ENCODE peak calls at places on chromosome 21, in eight cellular contexts. One of them, this sample, is unnamed.

GRCh38 chr21:32929633-32930038 is 96.1 kb upstream of the OLIG2 start:
- DNase-seq in ACHN: no peak
- DNase-seq in posterior vena cava: no peak
- DNase-seq in nephron progenitor cell: no peak
- DNase-seq in stimulated activated naive CD4-positive, alpha-beta T cell treated with Interleukin-2 at 50 U/mL for 16 hours: peak; percentile 14
- DNase-seq in midbrain: no peak
- DNase-seq in lung microvascular endothelial cell: no peak
- DNase-seq in astrocyte of the spinal cord: no peak
- DNase-seq in this sample: peak; percentile 19

GRCh38 chr21:39353295-39353694 is 4.4 kb upstream of the HMGN1 start:
- DNase-seq in ACHN: no peak
- DNase-seq in posterior vena cava: no peak
- DNase-seq in nephron progenitor cell: no peak
- DNase-seq in stimulated activated naive CD4-positive, alpha-beta T cell treated with Interleukin-2 at 50 U/mL for 16 hours: no peak
- DNase-seq in midbrain: no peak
- DNase-seq in lung microvascular endothelial cell: no peak
- DNase-seq in astrocyte of the spinal cord: no peak
- DNase-seq in this sample: no peak

GRCh38 chr21:44985441-44986401 is 45.9 kb downstream of the SLX9 start:
- DNase-seq in ACHN: no peak
- DNase-seq in posterior vena cava: peak; percentile 78
- DNase-seq in nephron progenitor cell: no peak
- DNase-seq in stimulated activated naive CD4-positive, alpha-beta T cell treated with Interleukin-2 at 50 U/mL for 16 hours: no peak
- DNase-seq in midbrain: no peak
- DNase-seq in lung microvascular endothelial cell: no peak
- DNase-seq in astrocyte of the spinal cord: no peak
- DNase-seq in this sample: no peak

GRCh38 chr21:27196651-27197050 is 229.8 kb upstream of the ADAMTS5 start:
- DNase-seq in ACHN: no peak
- DNase-seq in posterior vena cava: no peak
- DNase-seq in nephron progenitor cell: no peak
- DNase-seq in stimulated activated naive CD4-positive, alpha-beta T cell treated with Interleukin-2 at 50 U/mL for 16 hours: no peak
- DNase-seq in midbrain: no peak
- DNase-seq in lung microvascular endothelial cell: no peak
- DNase-seq in astrocyte of the spinal cord: no peak
- DNase-seq in this sample: no peak

GRCh38 chr21:46179708-46180078 is 4.6 kb downstream of the SPATC1L start:
- DNase-seq in ACHN: no peak
- DNase-seq in posterior vena cava: peak; percentile 79
- DNase-seq in nephron progenitor cell: no peak
- DNase-seq in stimulated activated naive CD4-positive, alpha-beta T cell treated with Interleukin-2 at 50 U/mL for 16 hours: no peak
- DNase-seq in midbrain: no peak
- DNase-seq in lung microvascular endothelial cell: no peak
- DNase-seq in astrocyte of the spinal cord: no peak
- DNase-seq in this sample: no peak

GRCh38 chr21:44658913-44659595 is 1.3 kb downstream of the KRTAP12-3 start:
- DNase-seq in ACHN: no peak
- DNase-seq in posterior vena cava: no peak
- DNase-seq in nephron progenitor cell: no peak
- DNase-seq in stimulated activated naive CD4-positive, alpha-beta T cell treated with Interleukin-2 at 50 U/mL for 16 hours: no peak
- DNase-seq in midbrain: no peak
- DNase-seq in lung microvascular endothelial cell: no peak
- DNase-seq in astrocyte of the spinal cord: no peak
- DNase-seq in this sample: no peak

GRCh38 chr21:45513741-45514310 is 28.4 kb downstream of the SLC19A1 start:
- DNase-seq in ACHN: no peak
- DNase-seq in posterior vena cava: peak; percentile 75
- DNase-seq in nephron progenitor cell: no peak
- DNase-seq in stimulated activated naive CD4-positive, alpha-beta T cell treated with Interleukin-2 at 50 U/mL for 16 hours: no peak
- DNase-seq in midbrain: no peak
- DNase-seq in lung microvascular endothelial cell: no peak
- DNase-seq in astrocyte of the spinal cord: no peak
- DNase-seq in this sample: no peak

GRCh38 chr21:46646541-46647154 is 11.2 kb downstream of the PRMT2 start:
- DNase-seq in ACHN: no peak
- DNase-seq in posterior vena cava: no peak
- DNase-seq in nephron progenitor cell: no peak
- DNase-seq in stimulated activated naive CD4-positive, alpha-beta T cell treated with Interleukin-2 at 50 U/mL for 16 hours: no peak
- DNase-seq in midbrain: no peak
- DNase-seq in lung microvascular endothelial cell: no peak
- DNase-seq in astrocyte of the spinal cord: no peak
- DNase-seq in this sample: no peak

GRCh38 chr21:37974081-37974480 is 57.8 kb upstream of the KCNJ6 start:
- DNase-seq in ACHN: peak; percentile 7
- DNase-seq in posterior vena cava: no peak
- DNase-seq in nephron progenitor cell: no peak
- DNase-seq in stimulated activated naive CD4-positive, alpha-beta T cell treated with Interleukin-2 at 50 U/mL for 16 hours: no peak
- DNase-seq in midbrain: no peak
- DNase-seq in lung microvascular endothelial cell: no peak
- DNase-seq in astrocyte of the spinal cord: peak; percentile 32
- DNase-seq in this sample: no peak

GRCh38 chr21:15255359-15256157 is 190.8 kb upstream of the NRIP1 start:
- DNase-seq in ACHN: no peak
- DNase-seq in posterior vena cava: no peak
- DNase-seq in nephron progenitor cell: no peak
- DNase-seq in stimulated activated naive CD4-positive, alpha-beta T cell treated with Interleukin-2 at 50 U/mL for 16 hours: no peak
- DNase-seq in midbrain: no peak
- DNase-seq in lung microvascular endothelial cell: no peak
- DNase-seq in astrocyte of the spinal cord: no peak
- DNase-seq in this sample: no peak

GRCh38 chr21:37106998-37107397 is 33.9 kb downstream of the TTC3 start:
- DNase-seq in ACHN: no peak
- DNase-seq in posterior vena cava: no peak
- DNase-seq in nephron progenitor cell: no peak
- DNase-seq in stimulated activated naive CD4-positive, alpha-beta T cell treated with Interleukin-2 at 50 U/mL for 16 hours: no peak
- DNase-seq in midbrain: no peak
- DNase-seq in lung microvascular endothelial cell: no peak
- DNase-seq in astrocyte of the spinal cord: no peak
- DNase-seq in this sample: no peak

GRCh38 chr21:40487406-40487805 is 359.6 kb downstream of the DSCAM start:
- DNase-seq in ACHN: no peak
- DNase-seq in posterior vena cava: no peak
- DNase-seq in nephron progenitor cell: no peak
- DNase-seq in stimulated activated naive CD4-positive, alpha-beta T cell treated with Interleukin-2 at 50 U/mL for 16 hours: no peak
- DNase-seq in midbrain: no peak
- DNase-seq in lung microvascular endothelial cell: no peak
- DNase-seq in astrocyte of the spinal cord: no peak
- DNase-seq in this sample: no peak

GRCh38 chr21:17387030-17387617 is 125.7 kb upstream of the CXADR start:
- DNase-seq in ACHN: peak; percentile 61
- DNase-seq in posterior vena cava: no peak
- DNase-seq in nephron progenitor cell: peak; percentile 57
- DNase-seq in stimulated activated naive CD4-positive, alpha-beta T cell treated with Interleukin-2 at 50 U/mL for 16 hours: peak; percentile 1
- DNase-seq in midbrain: peak; percentile 88
- DNase-seq in lung microvascular endothelial cell: peak; percentile 66
- DNase-seq in astrocyte of the spinal cord: peak; percentile 76
- DNase-seq in this sample: peak; percentile 22

GRCh38 chr21:38289697-38290096 is 32.9 kb downstream of the KCNJ15 start:
- DNase-seq in ACHN: no peak
- DNase-seq in posterior vena cava: no peak
- DNase-seq in nephron progenitor cell: no peak
- DNase-seq in stimulated activated naive CD4-positive, alpha-beta T cell treated with Interleukin-2 at 50 U/mL for 16 hours: no peak
- DNase-seq in midbrain: no peak
- DNase-seq in lung microvascular endothelial cell: peak; percentile 92
- DNase-seq in astrocyte of the spinal cord: peak; percentile 100
- DNase-seq in this sample: no peak

GRCh38 chr21:33230518-33231324 is 983 bp downstream of the IFNAR2 start:
- DNase-seq in ACHN: peak; percentile 53
- DNase-seq in posterior vena cava: peak; percentile 87
- DNase-seq in nephron progenitor cell: peak; percentile 65
- DNase-seq in stimulated activated naive CD4-positive, alpha-beta T cell treated with Interleukin-2 at 50 U/mL for 16 hours: no peak
- DNase-seq in midbrain: peak; percentile 49
- DNase-seq in lung microvascular endothelial cell: peak; percentile 84
- DNase-seq in astrocyte of the spinal cord: peak; percentile 50
- DNase-seq in this sample: peak; percentile 37

GRCh38 chr21:26405071-26405470 is 168.0 kb downstream of the CYYR1 start:
- DNase-seq in ACHN: peak; percentile 15
- DNase-seq in posterior vena cava: no peak
- DNase-seq in nephron progenitor cell: no peak
- DNase-seq in stimulated activated naive CD4-positive, alpha-beta T cell treated with Interleukin-2 at 50 U/mL for 16 hours: no peak
- DNase-seq in midbrain: no peak
- DNase-seq in lung microvascular endothelial cell: peak; percentile 15
- DNase-seq in astrocyte of the spinal cord: peak; percentile 51
- DNase-seq in this sample: no peak

GRCh38 chr21:26389971-26390641 is 183.0 kb downstream of the CYYR1 start:
- DNase-seq in ACHN: no peak
- DNase-seq in posterior vena cava: no peak
- DNase-seq in nephron progenitor cell: no peak
- DNase-seq in stimulated activated naive CD4-positive, alpha-beta T cell treated with Interleukin-2 at 50 U/mL for 16 hours: no peak
- DNase-seq in midbrain: no peak
- DNase-seq in lung microvascular endothelial cell: peak; percentile 56
- DNase-seq in astrocyte of the spinal cord: peak; percentile 56
- DNase-seq in this sample: no peak

GRCh38 chr21:28834335-28835238 is 158.1 kb downstream of the LTN1 start:
- DNase-seq in ACHN: no peak
- DNase-seq in posterior vena cava: no peak
- DNase-seq in nephron progenitor cell: no peak
- DNase-seq in stimulated activated naive CD4-positive, alpha-beta T cell treated with Interleukin-2 at 50 U/mL for 16 hours: no peak
- DNase-seq in midbrain: no peak
- DNase-seq in lung microvascular endothelial cell: no peak
- DNase-seq in astrocyte of the spinal cord: no peak
- DNase-seq in this sample: no peak

GRCh38 chr21:26007911-26008579 is 162.5 kb downstream of the APP start:
- DNase-seq in ACHN: no peak
- DNase-seq in posterior vena cava: no peak
- DNase-seq in nephron progenitor cell: no peak
- DNase-seq in stimulated activated naive CD4-positive, alpha-beta T cell treated with Interleukin-2 at 50 U/mL for 16 hours: no peak
- DNase-seq in midbrain: no peak
- DNase-seq in lung microvascular endothelial cell: peak; percentile 78
- DNase-seq in astrocyte of the spinal cord: no peak
- DNase-seq in this sample: no peak

GRCh38 chr21:30345014-30345413 is 3.4 kb downstream of the KRTAP23-1 start:
- DNase-seq in ACHN: no peak
- DNase-seq in posterior vena cava: no peak
- DNase-seq in nephron progenitor cell: no peak
- DNase-seq in stimulated activated naive CD4-positive, alpha-beta T cell treated with Interleukin-2 at 50 U/mL for 16 hours: no peak
- DNase-seq in midbrain: no peak
- DNase-seq in lung microvascular endothelial cell: no peak
- DNase-seq in astrocyte of the spinal cord: no peak
- DNase-seq in this sample: no peak

GRCh38 chr21:39788383-39788782 is 43.4 kb downstream of the IGSF5 start:
- DNase-seq in ACHN: peak; percentile 93
- DNase-seq in posterior vena cava: peak; percentile 88
- DNase-seq in nephron progenitor cell: peak; percentile 83
- DNase-seq in stimulated activated naive CD4-positive, alpha-beta T cell treated with Interleukin-2 at 50 U/mL for 16 hours: no peak
- DNase-seq in midbrain: peak; percentile 82
- DNase-seq in lung microvascular endothelial cell: peak; percentile 27
- DNase-seq in astrocyte of the spinal cord: peak; percentile 89
- DNase-seq in this sample: no peak

GRCh38 chr21:38938343-38938742 is 132.6 kb downstream of the ETS2 start:
- DNase-seq in ACHN: no peak
- DNase-seq in posterior vena cava: no peak
- DNase-seq in nephron progenitor cell: peak; percentile 16
- DNase-seq in stimulated activated naive CD4-positive, alpha-beta T cell treated with Interleukin-2 at 50 U/mL for 16 hours: no peak
- DNase-seq in midbrain: no peak
- DNase-seq in lung microvascular endothelial cell: peak; percentile 20
- DNase-seq in astrocyte of the spinal cord: no peak
- DNase-seq in this sample: no peak

GRCh38 chr21:45548711-45549491 is 6.7 kb upstream of the SLC19A1 start:
- DNase-seq in ACHN: no peak
- DNase-seq in posterior vena cava: peak; percentile 42
- DNase-seq in nephron progenitor cell: no peak
- DNase-seq in stimulated activated naive CD4-positive, alpha-beta T cell treated with Interleukin-2 at 50 U/mL for 16 hours: no peak
- DNase-seq in midbrain: no peak
- DNase-seq in lung microvascular endothelial cell: peak; percentile 59
- DNase-seq in astrocyte of the spinal cord: no peak
- DNase-seq in this sample: no peak

GRCh38 chr21:28099296-28099695 is 893.4 kb downstream of the LTN1 start:
- DNase-seq in ACHN: no peak
- DNase-seq in posterior vena cava: no peak
- DNase-seq in nephron progenitor cell: no peak
- DNase-seq in stimulated activated naive CD4-positive, alpha-beta T cell treated with Interleukin-2 at 50 U/mL for 16 hours: no peak
- DNase-seq in midbrain: no peak
- DNase-seq in lung microvascular endothelial cell: no peak
- DNase-seq in astrocyte of the spinal cord: no peak
- DNase-seq in this sample: no peak

GRCh38 chr21:29726061-29726460 is 213.7 kb downstream of the GRIK1 start:
- DNase-seq in ACHN: no peak
- DNase-seq in posterior vena cava: no peak
- DNase-seq in nephron progenitor cell: no peak
- DNase-seq in stimulated activated naive CD4-positive, alpha-beta T cell treated with Interleukin-2 at 50 U/mL for 16 hours: no peak
- DNase-seq in midbrain: no peak
- DNase-seq in lung microvascular endothelial cell: no peak
- DNase-seq in astrocyte of the spinal cord: no peak
- DNase-seq in this sample: no peak

GRCh38 chr21:44878053-44878982 is 4.8 kb upstream of the PTTG1IP start:
- DNase-seq in ACHN: no peak
- DNase-seq in posterior vena cava: no peak
- DNase-seq in nephron progenitor cell: no peak
- DNase-seq in stimulated activated naive CD4-positive, alpha-beta T cell treated with Interleukin-2 at 50 U/mL for 16 hours: no peak
- DNase-seq in midbrain: no peak
- DNase-seq in lung microvascular endothelial cell: peak; percentile 52
- DNase-seq in astrocyte of the spinal cord: no peak
- DNase-seq in this sample: no peak

GRCh38 chr21:44324106-44324853 is 14.9 kb downstream of the CFAP410 start:
- DNase-seq in ACHN: no peak
- DNase-seq in posterior vena cava: no peak
- DNase-seq in nephron progenitor cell: no peak
- DNase-seq in stimulated activated naive CD4-positive, alpha-beta T cell treated with Interleukin-2 at 50 U/mL for 16 hours: no peak
- DNase-seq in midbrain: no peak
- DNase-seq in lung microvascular endothelial cell: no peak
- DNase-seq in astrocyte of the spinal cord: no peak
- DNase-seq in this sample: no peak

GRCh38 chr21:46674430-46675007 is 39.0 kb downstream of the PRMT2 start:
- DNase-seq in ACHN: no peak
- DNase-seq in posterior vena cava: peak; percentile 52
- DNase-seq in nephron progenitor cell: no peak
- DNase-seq in stimulated activated naive CD4-positive, alpha-beta T cell treated with Interleukin-2 at 50 U/mL for 16 hours: no peak
- DNase-seq in midbrain: no peak
- DNase-seq in lung microvascular endothelial cell: no peak
- DNase-seq in astrocyte of the spinal cord: no peak
- DNase-seq in this sample: no peak

GRCh38 chr21:45615145-45615711 is 28.3 kb upstream of the PCBP3 start:
- DNase-seq in ACHN: no peak
- DNase-seq in posterior vena cava: peak; percentile 75
- DNase-seq in nephron progenitor cell: no peak
- DNase-seq in stimulated activated naive CD4-positive, alpha-beta T cell treated with Interleukin-2 at 50 U/mL for 16 hours: peak; percentile 85
- DNase-seq in midbrain: no peak
- DNase-seq in lung microvascular endothelial cell: no peak
- DNase-seq in astrocyte of the spinal cord: peak; percentile 57
- DNase-seq in this sample: peak; percentile 62

GRCh38 chr21:43012596-43012995 is 38.2 kb downstream of the PKNOX1 start:
- DNase-seq in ACHN: no peak
- DNase-seq in posterior vena cava: peak; percentile 70
- DNase-seq in nephron progenitor cell: no peak
- DNase-seq in stimulated activated naive CD4-positive, alpha-beta T cell treated with Interleukin-2 at 50 U/mL for 16 hours: no peak
- DNase-seq in midbrain: no peak
- DNase-seq in lung microvascular endothelial cell: peak; percentile 25
- DNase-seq in astrocyte of the spinal cord: peak; percentile 20
- DNase-seq in this sample: no peak

GRCh38 chr21:20875741-20876140 is 122.5 kb upstream of the NCAM2 start:
- DNase-seq in ACHN: no peak
- DNase-seq in posterior vena cava: no peak
- DNase-seq in nephron progenitor cell: no peak
- DNase-seq in stimulated activated naive CD4-positive, alpha-beta T cell treated with Interleukin-2 at 50 U/mL for 16 hours: no peak
- DNase-seq in midbrain: peak; percentile 13
- DNase-seq in lung microvascular endothelial cell: no peak
- DNase-seq in astrocyte of the spinal cord: peak; percentile 4
- DNase-seq in this sample: no peak

GRCh38 chr21:43211085-43212071 is 42.6 kb downstream of the CRYAA start:
- DNase-seq in ACHN: no peak
- DNase-seq in posterior vena cava: peak; percentile 73
- DNase-seq in nephron progenitor cell: peak; percentile 45
- DNase-seq in stimulated activated naive CD4-positive, alpha-beta T cell treated with Interleukin-2 at 50 U/mL for 16 hours: no peak
- DNase-seq in midbrain: no peak
- DNase-seq in lung microvascular endothelial cell: peak; percentile 44
- DNase-seq in astrocyte of the spinal cord: no peak
- DNase-seq in this sample: no peak

GRCh38 chr21:31658053-31658452 is 1.4 kb upstream of the SOD1 start:
- DNase-seq in ACHN: no peak
- DNase-seq in posterior vena cava: no peak
- DNase-seq in nephron progenitor cell: no peak
- DNase-seq in stimulated activated naive CD4-positive, alpha-beta T cell treated with Interleukin-2 at 50 U/mL for 16 hours: no peak
- DNase-seq in midbrain: no peak
- DNase-seq in lung microvascular endothelial cell: no peak
- DNase-seq in astrocyte of the spinal cord: no peak
- DNase-seq in this sample: no peak

GRCh38 chr21:35594905-35595304 is 465.4 kb downstream of the SETD4 start:
- DNase-seq in ACHN: no peak
- DNase-seq in posterior vena cava: no peak
- DNase-seq in nephron progenitor cell: no peak
- DNase-seq in stimulated activated naive CD4-positive, alpha-beta T cell treated with Interleukin-2 at 50 U/mL for 16 hours: no peak
- DNase-seq in midbrain: no peak
- DNase-seq in lung microvascular endothelial cell: no peak
- DNase-seq in astrocyte of the spinal cord: no peak
- DNase-seq in this sample: no peak